ENCODE peak calls at places on chromosomes 5 and 9, in six cellular contexts. C is PC-3, V is DND-41, T is uterus, S is OCI-LY7, M is adrenal gland. D is an unnamed sample.

GRCh38 chr9:26809795-26810194 is 82.8 kb downstream of the CAAP1 start:
- DNase-seq in T (no peak), C (peak; percentile 76), V (no peak), S (no peak), M (no peak), D (no peak)

GRCh38 chr5:143506881-143507552 is 103.5 kb upstream of the NR3C1 start:
- DNase-seq in S (no peak), V (no peak), M (peak; percentile 64), C (peak; percentile 94), T (no peak), D (no peak)

GRCh38 chr9:2545881-2546490 is 75.6 kb upstream of the VLDLR start:
- DNase-seq in S (no peak), T (no peak), V (no peak), C (no peak), M (no peak), D (no peak)

GRCh38 chr9:93500571-93501298 is 47.4 kb upstream of the FAM120AOS start:
- DNase-seq in T (no peak), C (no peak), V (no peak), M (no peak), S (no peak), D (no peak)

GRCh38 chr5:59557572-59557971 is 336.0 kb downstream of the PDE4D start:
- DNase-seq in V (no peak), M (no peak), T (no peak), C (no peak), S (no peak), D (no peak)

GRCh38 chr5:125668904-125669303 is 754.3 kb upstream of the GRAMD2B start:
- DNase-seq in S (peak; percentile 1), V (no peak), M (no peak), C (peak; percentile 39), T (no peak), D (no peak)

GRCh38 chr9:38144421-38144820 is 75.4 kb upstream of the SHB start:
- DNase-seq in C (peak; percentile 8), V (no peak), S (no peak), T (no peak), M (no peak), D (no peak)

GRCh38 chr9:124259273-124260078 is 1.7 kb downstream of the NEK6 start:
- DNase-seq in C (peak; percentile 91), V (no peak), S (peak; percentile 43), M (peak; percentile 77), T (peak; percentile 85), D (no peak)

GRCh38 chr5:40278881-40279280 is 400.8 kb upstream of the PTGER4 start:
- DNase-seq in T (no peak), S (no peak), C (no peak), M (no peak), V (no peak), D (no peak)

GRCh38 chr9:81320909-81321482 is 368.4 kb downstream of the TLE1 start:
- DNase-seq in M (no peak), V (no peak), T (no peak), C (no peak), S (no peak), D (no peak)

GRCh38 chr5:166720026-166720425 is 1571.4 kb upstream of the WWC1 start:
- DNase-seq in M (no peak), V (no peak), T (no peak), S (no peak), C (no peak), D (no peak)

GRCh38 chr5:127556609-127557348 is 39.3 kb downstream of the PRRC1 start:
- DNase-seq in S (no peak), M (no peak), T (no peak), V (no peak), C (peak; percentile 86), D (no peak)

GRCh38 chr5:134099939-134100282 is 14.6 kb upstream of the TCF7 start:
- DNase-seq in S (no peak), M (no peak), C (no peak), V (no peak), T (no peak), D (no peak)

GRCh38 chr5:169300468-169301385 is at the start of gene SLIT3:
- DNase-seq in T (peak; percentile 85), V (no peak), S (no peak), C (peak; percentile 64), M (peak; percentile 85), D (no peak)

GRCh38 chr5:150243590-150243989 is 46.0 kb downstream of the CAMK2A start:
- DNase-seq in C (no peak), S (no peak), M (no peak), V (no peak), T (no peak), D (no peak)

GRCh38 chr9:109132473-109133095 is 12.8 kb upstream of the TMEM245 start:
- DNase-seq in M (no peak), C (no peak), S (no peak), V (no peak), T (no peak), D (no peak)

GRCh38 chr5:9698125-9698848 is 68.1 kb upstream of the TAS2R1 start:
- DNase-seq in M (no peak), V (no peak), S (no peak), C (no peak), T (no peak), D (no peak)

GRCh38 chr5:14252793-14253192 is 109.7 kb downstream of the TRIO start:
- DNase-seq in C (no peak), M (no peak), T (no peak), S (no peak), V (no peak), D (no peak)

GRCh38 chr5:143968071-143968878 is 156.3 kb downstream of the HMHB1 start:
- DNase-seq in V (no peak), C (peak; percentile 77), S (peak; percentile 36), T (no peak), M (no peak), D (peak; percentile 24)

GRCh38 chr9:98087420-98088354 is 31.2 kb downstream of the NANS start:
- DNase-seq in S (no peak), V (no peak), M (peak; percentile 64), C (no peak), T (no peak), D (peak; percentile 51)

GRCh38 chr5:123487298-123487697 is 24.7 kb upstream of the CSNK1G3 start:
- DNase-seq in C (no peak), T (no peak), M (no peak), V (no peak), S (no peak), D (no peak)

GRCh38 chr9:105341784-105342183 is 97.3 kb downstream of the SLC44A1 start:
- DNase-seq in T (no peak), M (no peak), C (no peak), V (no peak), S (no peak), D (no peak)

GRCh38 chr5:106964102-106964501 is 706.6 kb downstream of the EFNA5 start:
- DNase-seq in T (no peak), S (no peak), V (no peak), M (no peak), C (peak; percentile 82), D (no peak)

GRCh38 chr5:142829821-142830220 is 59.6 kb downstream of the ARHGAP26 start:
- DNase-seq in V (no peak), M (no peak), C (peak; percentile 37), T (peak; percentile 71), S (no peak), D (no peak)

GRCh38 chr5:81657386-81657785 is 93.5 kb downstream of the SSBP2 start:
- DNase-seq in C (peak; percentile 68), V (no peak), M (no peak), T (no peak), S (no peak), D (no peak)

GRCh38 chr9:86326536-86326935 is 27.7 kb downstream of the TUT7 start:
- DNase-seq in M (no peak), T (no peak), C (no peak), S (no peak), V (no peak), D (no peak)
- H3K27ac ChIP-seq in M (no peak overlapping the region), T (no peak overlapping the region), C (no peak overlapping the region), S (no peak overlapping the region), V (no peak overlapping the region), D (no peak overlapping the region)

GRCh38 chr9:123225374-123225813 is 43.0 kb downstream of the STRBP start:
- DNase-seq in C (peak; percentile 45), S (peak; percentile 91), T (no peak), M (peak; percentile 56), V (peak; percentile 14), D (peak; percentile 41)
- H3K4me1 ChIP-seq in C (peaks cover 10% of the 10 kb centered on the region), S (peaks cover 56% of the 10 kb centered on the region), T (no peaks in the 10 kb centered on the region), M (no peaks in the 10 kb centered on the region), V (no peaks in the 10 kb centered on the region), D (peaks cover 13% of the 10 kb centered on the region)

GRCh38 chr5:172713809-172714490 is 57.0 kb downstream of the DUSP1 start:
- DNase-seq in V (no peak), C (no peak), M (no peak), S (no peak), T (no peak), D (no peak)
- H3K27ac ChIP-seq in V (no peak overlapping the region), C (peak overlapping the region; percentile 19), M (peak overlapping the region; percentile 61), S (no peak overlapping the region), T (peak overlapping the region; percentile 75), D (no peak overlapping the region)

GRCh38 chr9:70478963-70479641 is 64.6 kb upstream of the KLF9 start:
- DNase-seq in T (peak; percentile 74), V (no peak), S (no peak), C (no peak), M (no peak), D (no peak)

GRCh38 chr9:70477146-70477745 is 62.8 kb upstream of the KLF9 start:
- DNase-seq in M (no peak), V (no peak), C (peak; percentile 44), T (no peak), S (no peak), D (no peak)

GRCh38 chr9:70479880-70480291 is 65.4 kb upstream of the KLF9 start:
- DNase-seq in T (peak; percentile 57), V (no peak), S (no peak), M (no peak), C (no peak), D (no peak)

GRCh38 chr9:70480405-70480980 is 66.0 kb upstream of the KLF9 start:
- DNase-seq in C (peak; percentile 14), T (peak; percentile 93), S (no peak), M (peak; percentile 96), V (no peak), D (no peak)

DNA sequence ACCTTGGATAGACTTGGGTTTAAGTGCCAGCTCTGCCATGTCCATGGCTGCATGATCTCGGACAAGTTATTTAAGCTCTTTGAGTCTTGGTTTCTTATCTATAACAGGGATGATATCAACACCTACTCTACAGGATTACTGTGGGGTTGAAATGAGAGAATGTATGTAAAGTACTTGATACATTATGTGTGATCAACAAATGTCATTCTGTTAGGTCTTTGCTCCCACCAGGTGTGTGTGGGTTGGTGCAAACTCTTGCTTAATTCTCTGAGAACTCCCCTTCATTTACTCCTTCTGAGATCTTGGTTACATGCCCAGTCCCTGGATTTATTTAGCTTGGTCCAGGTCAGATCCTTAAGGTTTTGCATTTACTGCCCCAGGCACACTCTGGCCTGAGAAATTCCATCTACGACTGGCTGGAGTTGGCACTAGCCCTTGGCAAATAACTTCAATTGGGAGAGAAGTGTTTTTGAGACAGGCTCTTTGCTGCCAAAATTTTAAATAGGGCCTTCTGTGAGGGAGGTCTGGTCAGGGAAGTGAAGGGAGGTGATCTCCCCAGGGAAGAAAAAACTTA is 63.5 kb upstream of the KLF9 start:
- DNase-seq in T (no peak), S (no peak), C (no peak), V (no peak), M (no peak), D (no peak)
- H3K4me1 ChIP-seq in T (peaks cover 32% of the 10 kb centered on the region), S (no peaks in the 10 kb centered on the region), C (peaks cover 5% of the 10 kb centered on the region), V (no peaks in the 10 kb centered on the region), M (no peaks in the 10 kb centered on the region), D (no peaks in the 10 kb centered on the region)

GRCh38 chr9:131485206-131485605 is 17.5 kb upstream of the POMT1 start:
- DNase-seq in S (no peak), C (no peak), T (no peak), V (no peak), M (no peak), D (no peak)
- H3K27ac ChIP-seq in S (no peak overlapping the region), C (no peak overlapping the region), T (no peak overlapping the region), V (no peak overlapping the region), M (no peak overlapping the region), D (no peak overlapping the region)